ENCODE peak calls at places on chromosomes 5 and 9, in nine cellular contexts. F is sigmoid colon; Z is mesendoderm; R is heart left ventricle; Q is Caco-2; K is H7; G is psoas muscle; S is Peyer's patch; I is naive thymus-derived CD4-positive, alpha-beta T cell. N is an unnamed sample.
A peak's percentile ranks its signal among the peaks of the same experiment; 100 is the strongest.

GRCh38 chr9:80699551-80699998 is 989.8 kb downstream of the TLE1 start:
- DNase-seq in Q (no peak), S (no peak), F (no peak), I (no peak), K (peak; percentile 2), G (no peak), R (no peak), Z (peak; percentile 1), N (no peak)

GRCh38 chr9:81754245-81754644 is 64.9 kb upstream of the TLE1 start:
- DNase-seq in I (no peak), G (no peak), Z (no peak), F (no peak), R (no peak), K (no peak), Q (no peak), S (no peak), N (no peak)

GRCh38 chr9:97594414-97594921 is 38.7 kb downstream of the TSTD2 start:
- DNase-seq in Z (no peak), S (no peak), G (peak; percentile 74), K (no peak), Q (no peak), F (peak; percentile 89), R (peak; percentile 51), I (no peak), N (no peak)

GRCh38 chr9:134533850-134534585 is 107.6 kb upstream of the COL5A1 start:
- DNase-seq in S (no peak), F (peak; percentile 62), G (no peak), K (no peak), Z (no peak), R (no peak), I (no peak), Q (no peak), N (no peak)

GRCh38 chr5:81391-82021 is 10.5 kb upstream of the PLEKHG4B start:
- DNase-seq in Q (no peak), I (no peak), F (no peak), K (peak; percentile 58), S (no peak), G (no peak), Z (no peak), R (no peak), N (no peak)

GRCh38 chr9:87674565-87675299 is 51.2 kb upstream of the CTSL start:
- DNase-seq in Z (no peak), K (no peak), I (no peak), R (no peak), G (no peak), F (no peak), Q (no peak), S (no peak), N (no peak)

GRCh38 chr9:80012557-80013330 is 441.0 kb downstream of the TLE4 start:
- DNase-seq in I (no peak), K (no peak), Q (no peak), S (no peak), Z (no peak), R (no peak), G (no peak), F (no peak), N (no peak)

GRCh38 chr9:69379250-69379982 is 54.4 kb downstream of the ENTREP1 start:
- DNase-seq in F (no peak), I (no peak), Z (peak; percentile 76), G (peak; percentile 47), Q (peak; percentile 34), K (no peak), S (no peak), R (no peak), N (peak; percentile 16)

GRCh38 chr5:73591102-73591695 is 25.7 kb downstream of the UTP15 start:
- DNase-seq in Q (peak; percentile 45), S (peak; percentile 26), G (no peak), I (no peak), K (peak; percentile 43), R (peak; percentile 41), F (no peak), Z (peak; percentile 74), N (peak; percentile 64)

GRCh38 chr5:16992006-16992405 is 55.9 kb upstream of the MYO10 start:
- DNase-seq in F (no peak), Z (no peak), Q (no peak), K (no peak), S (no peak), R (no peak), I (no peak), G (no peak), N (no peak)

GRCh38 chr5:1220351-1220750 is 4.8 kb upstream of the SLC6A18 start:
- DNase-seq in F (no peak), Q (no peak), G (no peak), S (no peak), R (no peak), I (no peak), Z (no peak), K (no peak), N (no peak)

GRCh38 chr5:137152616-137153015 is 346.5 kb downstream of the SPOCK1 start:
- DNase-seq in K (no peak), S (no peak), Q (no peak), Z (no peak), F (no peak), R (no peak), I (no peak), G (no peak), N (no peak)

GRCh38 chr5:157025093-157025698 is 33.7 kb downstream of the HAVCR1 start:
- DNase-seq in F (no peak), G (no peak), S (peak; percentile 17), R (no peak), Z (no peak), Q (no peak), I (peak; percentile 11), K (no peak), N (no peak)

GRCh38 chr5:108797986-108798385 is 50.3 kb downstream of the FER start:
- DNase-seq in F (no peak), G (no peak), S (no peak), Q (no peak), Z (no peak), R (no peak), K (no peak), I (no peak), N (no peak)

GRCh38 chr9:128358861-128359260 is 12.3 kb upstream of the URM1 start:
- DNase-seq in F (no peak), Z (no peak), I (no peak), Q (no peak), R (no peak), S (no peak), K (no peak), G (no peak), N (no peak)

GRCh38 chr9:8329561-8330283 is 530.1 kb upstream of the DMAC1 start:
- DNase-seq in K (no peak), Q (no peak), G (no peak), Z (peak; percentile 23), S (no peak), I (no peak), R (no peak), F (no peak), N (no peak)

GRCh38 chr5:158514353-158514960 is 585.3 kb downstream of the EBF1 start:
- DNase-seq in R (no peak), K (no peak), Q (no peak), Z (no peak), F (no peak), G (no peak), I (no peak), S (no peak), N (no peak)

GRCh38 chr5:132928008-132928407 is 35.4 kb downstream of the AFF4 start:
- DNase-seq in Q (no peak), K (no peak), R (no peak), I (no peak), F (no peak), G (no peak), S (no peak), Z (no peak), N (no peak)

DNA sequence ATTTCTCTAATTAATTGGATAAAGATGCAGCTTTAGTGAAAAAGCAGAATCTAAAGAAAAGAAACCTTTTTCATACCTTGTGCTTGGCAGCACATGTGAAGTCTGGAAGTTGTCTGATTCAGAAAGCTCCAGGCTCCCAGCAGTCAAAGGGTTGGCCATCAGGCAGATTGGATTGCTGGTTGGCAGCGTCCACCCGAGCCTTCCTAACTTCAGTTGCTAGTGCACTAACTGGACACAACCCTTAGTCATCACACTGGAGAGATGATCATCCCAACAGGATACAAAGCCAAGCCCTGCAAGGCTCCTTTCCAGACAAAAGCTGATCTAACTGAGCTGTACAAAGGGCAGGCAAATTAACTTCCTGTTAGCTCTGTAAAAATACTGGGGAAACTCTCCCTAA is 185.5 kb downstream of the SNX18 start:
- DNase-seq in F (peak; percentile 73), Z (no peak), I (no peak), S (no peak), Q (no peak), K (no peak), R (no peak), G (peak; percentile 72), N (no peak)
- H3K4me3 ChIP-seq in F (no peak overlapping the region), Z (no peak overlapping the region), I (no peak overlapping the region), S (no peak overlapping the region), Q (no peak overlapping the region), K (no peak overlapping the region), R (no peak overlapping the region), G (no peak overlapping the region), N (no peak overlapping the region)

GRCh38 chr5:61821561-61821960 is 484.4 kb upstream of the KIF2A start:
- DNase-seq in Z (no peak), Q (no peak), F (no peak), R (no peak), S (no peak), K (no peak), G (no peak), I (no peak), N (no peak)
- H3K4me3 ChIP-seq in Z (no peak overlapping the region), Q (no peak overlapping the region), F (no peak overlapping the region), R (no peak overlapping the region), S (no peak overlapping the region), K (no peak overlapping the region), G (no peak overlapping the region), I (no peak overlapping the region), N (no peak overlapping the region)

GRCh38 chr9:5608298-5609254 is 20.3 kb upstream of the RIC1 start:
- DNase-seq in G (no peak), Q (no peak), F (no peak), S (no peak), K (no peak), I (no peak), Z (peak; percentile 8), R (no peak), N (no peak)
- H3K4me3 ChIP-seq in G (peak overlapping the region; percentile 58), Q (no peak overlapping the region), F (peak overlapping the region; percentile 21), S (no peak overlapping the region), K (no peak overlapping the region), I (peak overlapping the region; percentile 39), Z (no peak overlapping the region), R (peak overlapping the region; percentile 41), N (no peak overlapping the region)

GRCh38 chr9:133133680-133134418 is 12.8 kb upstream of the RALGDS start:
- DNase-seq in I (peak; percentile 69), S (peak; percentile 93), K (peak; percentile 83), Q (peak; percentile 81), Z (peak; percentile 98), R (peak; percentile 89), F (peak; percentile 96), G (peak; percentile 89), N (peak; percentile 95)
- H3K4me3 ChIP-seq in I (peak overlapping the region; percentile 20), S (peak overlapping the region; percentile 2), K (no peak overlapping the region), Q (no peak overlapping the region), Z (no peak overlapping the region), R (no peak overlapping the region), F (no peak overlapping the region), G (peak overlapping the region; percentile 12), N (no peak overlapping the region)

N was measured in A549.